ENCODE peak calls at places on chromosomes 16 and 17, in five cellular contexts. One of them, this sample, is unnamed.

GRCh38 chr16:68289621-68290329 is 21.0 kb downstream of the SLC7A6OS start:
- DNase-seq in PC-3: no peak
- DNase-seq in A549: no peak
- DNase-seq in upper lobe of right lung: no peak
- DNase-seq in brain microvascular endothelial cell: no peak
- DNase-seq in this sample: no peak

GRCh38 chr16:57916735-57917450 is 54.0 kb downstream of the CNGB1 start:
- DNase-seq in PC-3: peak
- DNase-seq in A549: no peak
- DNase-seq in upper lobe of right lung: no peak
- DNase-seq in brain microvascular endothelial cell: no peak
- DNase-seq in this sample: no peak

GRCh38 chr17:76026714-76027158 is 370 bp downstream of the EVPL start:
- DNase-seq in PC-3: peak
- DNase-seq in A549: no peak
- DNase-seq in upper lobe of right lung: peak
- DNase-seq in brain microvascular endothelial cell: no peak
- DNase-seq in this sample: no peak

GRCh38 chr17:55760643-55761355 is 9.9 kb downstream of the PCTP start:
- DNase-seq in PC-3: no peak
- DNase-seq in A549: no peak
- DNase-seq in upper lobe of right lung: no peak
- DNase-seq in brain microvascular endothelial cell: no peak
- DNase-seq in this sample: no peak

GRCh38 chr17:157901-158300 is 20.5 kb downstream of the SCGB1C2 start:
- DNase-seq in PC-3: no peak
- DNase-seq in A549: no peak
- DNase-seq in upper lobe of right lung: no peak
- DNase-seq in brain microvascular endothelial cell: no peak
- DNase-seq in this sample: no peak

GRCh38 chr17:6035801-6036394 is 34.3 kb upstream of the WSCD1 start:
- DNase-seq in PC-3: no peak
- DNase-seq in A549: no peak
- DNase-seq in upper lobe of right lung: no peak
- DNase-seq in brain microvascular endothelial cell: no peak
- DNase-seq in this sample: no peak

GRCh38 chr17:71668807-71669206 is 452.0 kb upstream of the SOX9 start:
- DNase-seq in PC-3: no peak
- DNase-seq in A549: no peak
- DNase-seq in upper lobe of right lung: no peak
- DNase-seq in brain microvascular endothelial cell: no peak
- DNase-seq in this sample: no peak

GRCh38 chr17:9052921-9053320 is 31.6 kb downstream of the NTN1 start:
- DNase-seq in PC-3: no peak
- DNase-seq in A549: no peak
- DNase-seq in upper lobe of right lung: no peak
- DNase-seq in brain microvascular endothelial cell: no peak
- DNase-seq in this sample: no peak

GRCh38 chr17:77770331-77771105 is 188.0 kb upstream of the TNRC6C start:
- DNase-seq in PC-3: no peak
- DNase-seq in A549: no peak
- DNase-seq in upper lobe of right lung: no peak
- DNase-seq in brain microvascular endothelial cell: peak
- DNase-seq in this sample: no peak

GRCh38 chr16:81237282-81237681 is 1.2 kb upstream of the BCO1 start:
- DNase-seq in PC-3: peak
- DNase-seq in A549: no peak
- DNase-seq in upper lobe of right lung: no peak
- DNase-seq in brain microvascular endothelial cell: no peak
- DNase-seq in this sample: no peak

GRCh38 chr17:82914375-82914774 is 74.6 kb upstream of the ZNF750 start:
- DNase-seq in PC-3: peak
- DNase-seq in A549: peak
- DNase-seq in upper lobe of right lung: peak
- DNase-seq in brain microvascular endothelial cell: no peak
- DNase-seq in this sample: no peak

GRCh38 chr17:66351701-66352100 is 49.3 kb downstream of the PRKCA start:
- DNase-seq in PC-3: no peak
- DNase-seq in A549: no peak
- DNase-seq in upper lobe of right lung: no peak
- DNase-seq in brain microvascular endothelial cell: no peak
- DNase-seq in this sample: no peak

GRCh38 chr17:3976675-3977171 is 12.5 kb upstream of the ATP2A3 start:
- DNase-seq in PC-3: no peak
- DNase-seq in A549: no peak
- DNase-seq in upper lobe of right lung: peak
- DNase-seq in brain microvascular endothelial cell: no peak
- DNase-seq in this sample: no peak

GRCh38 chr16:8736123-8736680 is 61.2 kb downstream of the TMEM186 start:
- DNase-seq in PC-3: no peak
- DNase-seq in A549: no peak
- DNase-seq in upper lobe of right lung: peak
- DNase-seq in brain microvascular endothelial cell: no peak
- DNase-seq in this sample: no peak

GRCh38 chr17:7782237-7782636 is 51.8 kb upstream of the KDM6B start:
- DNase-seq in PC-3: peak
- DNase-seq in A549: no peak
- DNase-seq in upper lobe of right lung: no peak
- DNase-seq in brain microvascular endothelial cell: peak
- DNase-seq in this sample: no peak

GRCh38 chr16:12187939-12188673 is 211.6 kb downstream of the SNX29 start:
- DNase-seq in PC-3: no peak
- DNase-seq in A549: no peak
- DNase-seq in upper lobe of right lung: no peak
- DNase-seq in brain microvascular endothelial cell: no peak
- DNase-seq in this sample: no peak

GRCh38 chr16:15777533-15778203 is 79.2 kb downstream of the MYH11 start:
- DNase-seq in PC-3: peak
- DNase-seq in A549: peak
- DNase-seq in upper lobe of right lung: no peak
- DNase-seq in brain microvascular endothelial cell: peak
- DNase-seq in this sample: no peak

GRCh38 chr17:35586569-35587073 is 501 bp upstream of the AP2B1 start:
- DNase-seq in PC-3: no peak
- DNase-seq in A549: no peak
- DNase-seq in upper lobe of right lung: no peak
- DNase-seq in brain microvascular endothelial cell: no peak
- DNase-seq in this sample: no peak

GRCh38 chr17:75688209-75688771 is 21.2 kb downstream of the SAP30BP start:
- DNase-seq in PC-3: no peak
- DNase-seq in A549: no peak
- DNase-seq in upper lobe of right lung: peak
- DNase-seq in brain microvascular endothelial cell: no peak
- DNase-seq in this sample: no peak

GRCh38 chr17:47262586-47262985 is 9.0 kb downstream of the ITGB3 start:
- DNase-seq in PC-3: no peak
- DNase-seq in A549: no peak
- DNase-seq in upper lobe of right lung: no peak
- DNase-seq in brain microvascular endothelial cell: no peak
- DNase-seq in this sample: no peak

GRCh38 chr17:80068301-80069160 is 32.1 kb downstream of the CCDC40 start:
- DNase-seq in PC-3: peak
- DNase-seq in A549: no peak
- DNase-seq in upper lobe of right lung: no peak
- DNase-seq in brain microvascular endothelial cell: peak
- DNase-seq in this sample: no peak

GRCh38 chr16:17777461-17777863 is 306.7 kb upstream of the XYLT1 start:
- DNase-seq in PC-3: no peak
- DNase-seq in A549: no peak
- DNase-seq in upper lobe of right lung: no peak
- DNase-seq in brain microvascular endothelial cell: peak
- DNase-seq in this sample: no peak

GRCh38 chr17:78708510-78708973 is 73.5 kb downstream of the CYTH1 start:
- DNase-seq in PC-3: peak
- DNase-seq in A549: peak
- DNase-seq in upper lobe of right lung: peak
- DNase-seq in brain microvascular endothelial cell: peak
- DNase-seq in this sample: peak

GRCh38 chr16:11141409-11142260 is 114.4 kb downstream of the SOCS1 start:
- DNase-seq in PC-3: no peak
- DNase-seq in A549: no peak
- DNase-seq in upper lobe of right lung: no peak
- DNase-seq in brain microvascular endothelial cell: no peak
- DNase-seq in this sample: no peak

GRCh38 chr17:68738044-68738443 is 136.9 kb upstream of the FAM20A start:
- DNase-seq in PC-3: no peak
- DNase-seq in A549: no peak
- DNase-seq in upper lobe of right lung: no peak
- DNase-seq in brain microvascular endothelial cell: no peak
- DNase-seq in this sample: no peak

GRCh38 chr16:5465714-5466113 is 368.1 kb upstream of the EEF2KMT start:
- DNase-seq in PC-3: no peak
- DNase-seq in A549: no peak
- DNase-seq in upper lobe of right lung: no peak
- DNase-seq in brain microvascular endothelial cell: no peak
- DNase-seq in this sample: no peak

GRCh38 chr16:5467552-5467951 is 370.0 kb upstream of the EEF2KMT start:
- DNase-seq in PC-3: no peak
- DNase-seq in A549: no peak
- DNase-seq in upper lobe of right lung: no peak
- DNase-seq in brain microvascular endothelial cell: no peak
- DNase-seq in this sample: no peak

GRCh38 chr16:5461574-5461973 is 364.0 kb upstream of the EEF2KMT start:
- DNase-seq in PC-3: no peak
- DNase-seq in A549: no peak
- DNase-seq in upper lobe of right lung: no peak
- DNase-seq in brain microvascular endothelial cell: no peak
- DNase-seq in this sample: no peak

GRCh38 chr16:5468488-5468887 is 370.9 kb upstream of the EEF2KMT start:
- DNase-seq in PC-3: no peak
- DNase-seq in A549: no peak
- DNase-seq in upper lobe of right lung: no peak
- DNase-seq in brain microvascular endothelial cell: no peak
- DNase-seq in this sample: no peak

DNA sequence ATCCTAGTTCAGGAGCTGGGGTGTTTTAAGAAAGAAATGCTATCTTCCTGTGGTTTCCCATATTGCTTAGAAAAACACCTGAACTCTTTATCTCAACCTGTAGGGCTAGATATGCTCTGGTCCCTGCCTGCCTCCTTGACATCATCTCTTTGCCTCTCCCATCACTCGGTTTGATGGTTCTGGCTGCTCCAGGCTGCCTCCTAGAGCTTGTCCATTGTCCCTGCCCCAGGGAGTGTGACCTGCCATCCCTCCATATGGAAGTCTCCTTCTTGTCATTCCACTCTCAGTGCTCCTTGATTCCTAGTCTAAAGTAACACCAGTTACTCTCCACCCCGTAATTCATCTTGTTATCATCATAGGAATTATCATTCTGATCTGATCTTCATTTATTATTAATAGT is 369.0 kb upstream of the EEF2KMT start:
- DNase-seq in PC-3: no peak
- DNase-seq in A549: no peak
- DNase-seq in upper lobe of right lung: no peak
- DNase-seq in brain microvascular endothelial cell: no peak
- DNase-seq in this sample: no peak
- TF ChIP-seq CTCF in PC-3: no peak
- TF ChIP-seq CTCF in A549: no peak
- TF ChIP-seq CTCF in upper lobe of right lung: no peak
- TF ChIP-seq CTCF in brain microvascular endothelial cell: no peak
- TF ChIP-seq CTCF in this sample: no peak

GRCh38 chr16:88004391-88004790 is 53.2 kb downstream of the BANP start:
- DNase-seq in PC-3: no peak
- DNase-seq in A549: no peak
- DNase-seq in upper lobe of right lung: no peak
- DNase-seq in brain microvascular endothelial cell: no peak
- DNase-seq in this sample: no peak
- H3K27ac ChIP-seq in PC-3: no peak
- H3K27ac ChIP-seq in A549: no peak
- H3K27ac ChIP-seq in upper lobe of right lung: no peak
- H3K27ac ChIP-seq in brain microvascular endothelial cell: no peak
- H3K27ac ChIP-seq in this sample: no peak

DNA sequence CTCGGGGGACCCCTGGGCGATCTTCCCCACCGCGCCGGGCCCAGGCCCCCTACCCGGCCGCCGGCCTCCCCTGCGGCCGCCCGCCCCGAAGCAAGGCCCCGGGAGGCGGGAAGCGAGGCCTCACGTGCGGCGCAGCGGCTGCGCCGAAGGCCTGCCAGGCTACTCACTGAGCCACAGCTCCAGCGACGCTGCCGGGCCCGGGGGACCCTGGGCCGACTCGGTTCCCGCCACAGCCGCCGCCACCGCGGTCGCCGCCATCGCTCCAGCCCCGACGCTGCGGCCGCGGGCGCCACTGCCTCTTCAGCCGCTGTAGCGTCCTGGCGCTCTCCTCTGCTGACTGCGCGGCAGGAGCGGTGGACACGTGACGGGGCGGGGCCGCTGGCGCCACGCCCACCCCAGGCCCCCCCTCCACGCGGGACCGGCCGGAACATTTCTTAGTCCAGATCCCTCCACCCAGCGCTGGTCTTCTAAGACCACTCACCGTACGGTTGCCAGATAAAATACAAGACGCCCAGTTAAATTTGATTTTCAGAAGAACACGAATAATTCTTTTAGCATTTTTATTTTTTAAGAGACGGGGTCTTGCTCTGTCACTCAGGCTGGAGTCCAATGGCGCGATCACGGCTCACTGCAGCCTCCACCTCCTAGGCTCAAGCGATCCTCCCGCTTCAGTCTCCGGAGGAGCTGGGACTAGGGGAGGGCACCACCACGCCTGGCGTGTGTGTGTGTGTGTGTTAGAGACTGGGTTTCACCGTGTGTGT is at the start of gene GGA2:
- DNase-seq in PC-3: peak
- DNase-seq in A549: peak
- DNase-seq in upper lobe of right lung: peak
- DNase-seq in brain microvascular endothelial cell: peak
- DNase-seq in this sample: peak
- TF ChIP-seq CTCF in PC-3: no peak
- TF ChIP-seq CTCF in A549: no peak
- TF ChIP-seq CTCF in upper lobe of right lung: no peak
- TF ChIP-seq CTCF in brain microvascular endothelial cell: peak
- TF ChIP-seq CTCF in this sample: no peak

GRCh38 chr17:74394977-74395376 is 27.7 kb downstream of the GPR142 start:
- DNase-seq in PC-3: peak
- DNase-seq in A549: no peak
- DNase-seq in upper lobe of right lung: no peak
- DNase-seq in brain microvascular endothelial cell: no peak
- DNase-seq in this sample: no peak
- H3K27ac ChIP-seq in PC-3: peak
- H3K27ac ChIP-seq in A549: no peak
- H3K27ac ChIP-seq in upper lobe of right lung: no peak
- H3K27ac ChIP-seq in brain microvascular endothelial cell: no peak
- H3K27ac ChIP-seq in this sample: no peak